ENCODE peak calls at places on chromosome 4, in ten cellular contexts. One of them, this sample, is unnamed. For H3K4me1, the result is how much of the 10 kb centered on the place peaks cover.

GRCh38 chr4:123249821-123250220 is 146.8 kb upstream of the SPRY1 start:
- DNase-seq in tibial nerve: no peak
- DNase-seq in heart right ventricle: no peak
- DNase-seq in breast epithelium: no peak
- DNase-seq in thoracic aorta: no peak
- DNase-seq in GM23338: no peak
- DNase-seq in lung: no peak
- DNase-seq in CD8-positive, alpha-beta T cell: no peak
- DNase-seq in ovary: no peak
- DNase-seq in PC-3: no peak
- DNase-seq in this sample: no peak

GRCh38 chr4:84920591-84920990 is 45.9 kb downstream of the WDFY3 start:
- DNase-seq in thoracic aorta: no peak
- DNase-seq in breast epithelium: no peak
- DNase-seq in lung: no peak
- DNase-seq in CD8-positive, alpha-beta T cell: no peak
- DNase-seq in GM23338: no peak
- DNase-seq in tibial nerve: no peak
- DNase-seq in ovary: no peak
- DNase-seq in PC-3: peak
- DNase-seq in heart right ventricle: no peak
- DNase-seq in this sample: no peak

GRCh38 chr4:54067163-54067562 is 2.8 kb upstream of the CHIC2 start:
- DNase-seq in ovary: peak
- DNase-seq in CD8-positive, alpha-beta T cell: no peak
- DNase-seq in heart right ventricle: peak
- DNase-seq in PC-3: peak
- DNase-seq in GM23338: no peak
- DNase-seq in lung: no peak
- DNase-seq in thoracic aorta: no peak
- DNase-seq in breast epithelium: no peak
- DNase-seq in tibial nerve: no peak
- DNase-seq in this sample: no peak

GRCh38 chr4:57575465-57575864 is 465.3 kb upstream of the IGFBP7 start:
- DNase-seq in ovary: no peak
- DNase-seq in lung: no peak
- DNase-seq in heart right ventricle: peak
- DNase-seq in CD8-positive, alpha-beta T cell: no peak
- DNase-seq in breast epithelium: no peak
- DNase-seq in PC-3: no peak
- DNase-seq in tibial nerve: no peak
- DNase-seq in thoracic aorta: no peak
- DNase-seq in GM23338: no peak
- DNase-seq in this sample: no peak

GRCh38 chr4:7673111-7673510 is 238.4 kb upstream of the PSAPL1 start:
- DNase-seq in heart right ventricle: no peak
- DNase-seq in ovary: no peak
- DNase-seq in lung: no peak
- DNase-seq in PC-3: no peak
- DNase-seq in GM23338: no peak
- DNase-seq in CD8-positive, alpha-beta T cell: no peak
- DNase-seq in thoracic aorta: no peak
- DNase-seq in tibial nerve: no peak
- DNase-seq in breast epithelium: no peak
- DNase-seq in this sample: no peak

GRCh38 chr4:108512615-108513505 is 107.5 kb upstream of the RPL34 start:
- DNase-seq in PC-3: peak
- DNase-seq in GM23338: peak
- DNase-seq in heart right ventricle: peak
- DNase-seq in lung: no peak
- DNase-seq in tibial nerve: no peak
- DNase-seq in CD8-positive, alpha-beta T cell: no peak
- DNase-seq in ovary: no peak
- DNase-seq in thoracic aorta: no peak
- DNase-seq in breast epithelium: no peak
- DNase-seq in this sample: peak

GRCh38 chr4:138140879-138141278 is 101.3 kb downstream of the SLC7A11 start:
- DNase-seq in ovary: no peak
- DNase-seq in CD8-positive, alpha-beta T cell: no peak
- DNase-seq in breast epithelium: no peak
- DNase-seq in PC-3: no peak
- DNase-seq in lung: no peak
- DNase-seq in GM23338: no peak
- DNase-seq in thoracic aorta: no peak
- DNase-seq in tibial nerve: no peak
- DNase-seq in heart right ventricle: no peak
- DNase-seq in this sample: no peak

GRCh38 chr4:47383829-47384427 is 79.6 kb downstream of the COMMD8 start:
- DNase-seq in ovary: no peak
- DNase-seq in CD8-positive, alpha-beta T cell: no peak
- DNase-seq in breast epithelium: no peak
- DNase-seq in thoracic aorta: no peak
- DNase-seq in GM23338: peak
- DNase-seq in tibial nerve: no peak
- DNase-seq in lung: no peak
- DNase-seq in heart right ventricle: no peak
- DNase-seq in PC-3: peak
- DNase-seq in this sample: no peak

GRCh38 chr4:155759372-155760252 is 791 bp downstream of the GUCY1B1 start:
- DNase-seq in breast epithelium: no peak
- DNase-seq in lung: peak
- DNase-seq in PC-3: peak
- DNase-seq in thoracic aorta: peak
- DNase-seq in heart right ventricle: peak
- DNase-seq in CD8-positive, alpha-beta T cell: no peak
- DNase-seq in tibial nerve: peak
- DNase-seq in ovary: peak
- DNase-seq in GM23338: peak
- DNase-seq in this sample: peak

GRCh38 chr4:77930876-77931275 is 68.2 kb downstream of the MRPL1 start:
- DNase-seq in GM23338: no peak
- DNase-seq in ovary: no peak
- DNase-seq in CD8-positive, alpha-beta T cell: no peak
- DNase-seq in tibial nerve: no peak
- DNase-seq in PC-3: no peak
- DNase-seq in heart right ventricle: no peak
- DNase-seq in thoracic aorta: no peak
- DNase-seq in breast epithelium: no peak
- DNase-seq in lung: no peak
- DNase-seq in this sample: no peak

GRCh38 chr4:145840162-145840768 is 98.4 kb downstream of the ZNF827 start:
- DNase-seq in ovary: no peak
- DNase-seq in thoracic aorta: no peak
- DNase-seq in breast epithelium: no peak
- DNase-seq in heart right ventricle: no peak
- DNase-seq in PC-3: peak
- DNase-seq in lung: no peak
- DNase-seq in CD8-positive, alpha-beta T cell: no peak
- DNase-seq in GM23338: no peak
- DNase-seq in tibial nerve: no peak
- DNase-seq in this sample: no peak

GRCh38 chr4:45155081-45155777 is 428.9 kb upstream of the GNPDA2 start:
- DNase-seq in thoracic aorta: no peak
- DNase-seq in lung: no peak
- DNase-seq in tibial nerve: no peak
- DNase-seq in CD8-positive, alpha-beta T cell: no peak
- DNase-seq in heart right ventricle: no peak
- DNase-seq in GM23338: no peak
- DNase-seq in breast epithelium: no peak
- DNase-seq in PC-3: peak
- DNase-seq in ovary: no peak
- DNase-seq in this sample: no peak
- TF ChIP-seq CTCF in thoracic aorta: no peak
- TF ChIP-seq CTCF in lung: no peak
- TF ChIP-seq CTCF in tibial nerve: no peak
- TF ChIP-seq CTCF in CD8-positive, alpha-beta T cell: no peak
- TF ChIP-seq CTCF in heart right ventricle: no peak
- TF ChIP-seq CTCF in GM23338: no peak
- TF ChIP-seq CTCF in breast epithelium: no peak
- TF ChIP-seq CTCF in PC-3: no peak
- TF ChIP-seq CTCF in ovary: no peak
- TF ChIP-seq CTCF in this sample: no peak

DNA sequence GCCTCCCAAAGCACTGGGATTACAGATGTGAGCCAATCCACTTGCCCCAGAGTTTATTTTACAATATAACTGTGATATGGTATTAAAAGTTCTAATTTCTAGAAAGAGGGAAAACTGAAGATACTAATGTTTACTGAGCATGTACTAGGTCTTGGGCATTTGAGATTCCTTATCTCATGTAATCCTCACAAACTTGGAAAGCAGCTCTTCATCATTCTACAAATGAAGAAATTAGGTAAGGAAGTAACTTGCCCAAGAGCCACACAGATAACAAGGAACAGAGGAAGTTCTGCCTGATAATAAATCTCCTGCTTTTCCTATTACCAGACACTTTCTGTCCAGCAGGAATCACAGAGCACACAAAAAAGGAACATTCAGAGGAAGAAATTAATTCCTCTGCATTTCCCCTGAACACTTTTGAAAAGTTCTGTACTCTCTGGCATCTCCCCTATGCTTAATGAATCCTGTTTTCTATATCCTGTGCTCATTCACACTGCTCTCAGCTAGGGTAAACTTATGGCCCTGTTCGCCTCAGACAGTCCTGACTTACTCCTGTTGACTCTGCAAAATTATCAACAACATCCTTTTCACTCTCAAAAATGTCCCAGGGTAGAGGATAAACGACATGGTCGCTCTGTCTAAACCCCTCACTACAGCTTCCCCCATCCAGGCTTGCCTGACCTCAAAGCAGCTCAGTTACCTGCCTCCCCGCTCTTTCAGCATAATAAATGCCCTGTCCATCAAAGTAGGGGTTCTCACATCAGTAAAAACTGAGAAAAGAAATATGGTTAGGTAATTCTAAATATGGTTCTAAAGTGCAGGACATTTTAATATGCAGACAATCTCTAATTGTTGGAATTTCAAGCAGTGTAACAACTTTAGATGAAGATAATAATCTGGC is 13.7 kb downstream of the SH3RF1 start:
- DNase-seq in thoracic aorta: no peak
- DNase-seq in heart right ventricle: no peak
- DNase-seq in GM23338: no peak
- DNase-seq in breast epithelium: no peak
- DNase-seq in tibial nerve: no peak
- DNase-seq in CD8-positive, alpha-beta T cell: no peak
- DNase-seq in PC-3: no peak
- DNase-seq in ovary: no peak
- DNase-seq in lung: no peak
- DNase-seq in this sample: no peak
- H3K4me1 ChIP-seq in thoracic aorta: half or more
- H3K4me1 ChIP-seq in heart right ventricle: under half
- H3K4me1 ChIP-seq in GM23338: half or more
- H3K4me1 ChIP-seq in breast epithelium: under half
- H3K4me1 ChIP-seq in tibial nerve: under half
- H3K4me1 ChIP-seq in CD8-positive, alpha-beta T cell: under half
- H3K4me1 ChIP-seq in PC-3: half or more
- H3K4me1 ChIP-seq in ovary: under half
- H3K4me1 ChIP-seq in lung: under half
- H3K4me1 ChIP-seq in this sample: under half

GRCh38 chr4:18698119-18698883 is 676.7 kb upstream of the LCORL start:
- DNase-seq in tibial nerve: no peak
- DNase-seq in lung: no peak
- DNase-seq in ovary: no peak
- DNase-seq in heart right ventricle: no peak
- DNase-seq in breast epithelium: no peak
- DNase-seq in GM23338: peak
- DNase-seq in CD8-positive, alpha-beta T cell: no peak
- DNase-seq in PC-3: no peak
- DNase-seq in thoracic aorta: no peak
- DNase-seq in this sample: no peak

GRCh38 chr4:18691431-18692200 is 670.1 kb upstream of the LCORL start:
- DNase-seq in thoracic aorta: no peak
- DNase-seq in GM23338: peak
- DNase-seq in heart right ventricle: no peak
- DNase-seq in lung: no peak
- DNase-seq in tibial nerve: no peak
- DNase-seq in breast epithelium: no peak
- DNase-seq in ovary: no peak
- DNase-seq in CD8-positive, alpha-beta T cell: no peak
- DNase-seq in PC-3: no peak
- DNase-seq in this sample: no peak

GRCh38 chr4:18695733-18696527 is 674.4 kb upstream of the LCORL start:
- DNase-seq in ovary: no peak
- DNase-seq in PC-3: no peak
- DNase-seq in thoracic aorta: no peak
- DNase-seq in breast epithelium: no peak
- DNase-seq in lung: no peak
- DNase-seq in GM23338: peak
- DNase-seq in heart right ventricle: no peak
- DNase-seq in CD8-positive, alpha-beta T cell: no peak
- DNase-seq in tibial nerve: no peak
- DNase-seq in this sample: no peak
- TF ChIP-seq CTCF in ovary: no peak
- TF ChIP-seq CTCF in PC-3: peak
- TF ChIP-seq CTCF in thoracic aorta: no peak
- TF ChIP-seq CTCF in breast epithelium: no peak
- TF ChIP-seq CTCF in lung: no peak
- TF ChIP-seq CTCF in GM23338: peak
- TF ChIP-seq CTCF in heart right ventricle: no peak
- TF ChIP-seq CTCF in CD8-positive, alpha-beta T cell: no peak
- TF ChIP-seq CTCF in tibial nerve: no peak
- TF ChIP-seq CTCF in this sample: no peak

GRCh38 chr4:89300060-89300459 is 7.5 kb downstream of the GPRIN3 start:
- DNase-seq in CD8-positive, alpha-beta T cell: no peak
- DNase-seq in breast epithelium: no peak
- DNase-seq in PC-3: no peak
- DNase-seq in ovary: no peak
- DNase-seq in heart right ventricle: no peak
- DNase-seq in GM23338: no peak
- DNase-seq in lung: no peak
- DNase-seq in tibial nerve: no peak
- DNase-seq in thoracic aorta: no peak
- DNase-seq in this sample: no peak

GRCh38 chr4:89298160-89298559 is 9.4 kb downstream of the GPRIN3 start:
- DNase-seq in tibial nerve: no peak
- DNase-seq in heart right ventricle: no peak
- DNase-seq in PC-3: no peak
- DNase-seq in thoracic aorta: no peak
- DNase-seq in GM23338: peak
- DNase-seq in ovary: no peak
- DNase-seq in CD8-positive, alpha-beta T cell: no peak
- DNase-seq in lung: no peak
- DNase-seq in breast epithelium: no peak
- DNase-seq in this sample: no peak

GRCh38 chr4:89298788-89299152 is 8.8 kb downstream of the GPRIN3 start:
- DNase-seq in GM23338: no peak
- DNase-seq in breast epithelium: no peak
- DNase-seq in PC-3: peak
- DNase-seq in ovary: no peak
- DNase-seq in lung: no peak
- DNase-seq in thoracic aorta: no peak
- DNase-seq in tibial nerve: no peak
- DNase-seq in heart right ventricle: no peak
- DNase-seq in CD8-positive, alpha-beta T cell: no peak
- DNase-seq in this sample: no peak

GRCh38 chr4:89300490-89300889 is 7.1 kb downstream of the GPRIN3 start:
- DNase-seq in GM23338: no peak
- DNase-seq in PC-3: no peak
- DNase-seq in lung: no peak
- DNase-seq in thoracic aorta: no peak
- DNase-seq in heart right ventricle: no peak
- DNase-seq in ovary: no peak
- DNase-seq in breast epithelium: no peak
- DNase-seq in CD8-positive, alpha-beta T cell: no peak
- DNase-seq in tibial nerve: no peak
- DNase-seq in this sample: no peak

GRCh38 chr4:89299153-89299789 is 8.3 kb downstream of the GPRIN3 start:
- DNase-seq in ovary: no peak
- DNase-seq in heart right ventricle: no peak
- DNase-seq in thoracic aorta: no peak
- DNase-seq in breast epithelium: no peak
- DNase-seq in CD8-positive, alpha-beta T cell: no peak
- DNase-seq in lung: no peak
- DNase-seq in PC-3: no peak
- DNase-seq in tibial nerve: no peak
- DNase-seq in GM23338: no peak
- DNase-seq in this sample: no peak
- H3K4me1 ChIP-seq in ovary: under half
- H3K4me1 ChIP-seq in heart right ventricle: under half
- H3K4me1 ChIP-seq in thoracic aorta: under half
- H3K4me1 ChIP-seq in breast epithelium: under half
- H3K4me1 ChIP-seq in CD8-positive, alpha-beta T cell: half or more
- H3K4me1 ChIP-seq in lung: under half
- H3K4me1 ChIP-seq in PC-3: under half
- H3K4me1 ChIP-seq in tibial nerve: under half
- H3K4me1 ChIP-seq in GM23338: under half
- H3K4me1 ChIP-seq in this sample: under half